ENCODE peak calls at places on chromosomes 13 and 19, in six cellular contexts. One of them, this sample, is unnamed.

GRCh38 chr19:4952945-4953344 is 16.0 kb upstream of the KDM4B start:
- DNase-seq in mesothelial cell of epicardium: no peak
- DNase-seq in cardiac muscle cell: no peak
- DNase-seq in heart right ventricle: no peak
- DNase-seq in ovary: no peak
- DNase-seq in cardiac fibroblast: no peak
- DNase-seq in this sample: no peak

GRCh38 chr13:98766120-98766519 is 13.6 kb upstream of the SLC15A1 start:
- DNase-seq in cardiac fibroblast: no peak
- DNase-seq in mesothelial cell of epicardium: no peak
- DNase-seq in ovary: no peak
- DNase-seq in cardiac muscle cell: no peak
- DNase-seq in heart right ventricle: no peak
- DNase-seq in this sample: no peak

GRCh38 chr13:32426191-32426980 is 1.5 kb downstream of the N4BP2L1 start:
- DNase-seq in heart right ventricle: no peak
- DNase-seq in cardiac muscle cell: no peak
- DNase-seq in ovary: no peak
- DNase-seq in cardiac fibroblast: peak; percentile 34
- DNase-seq in mesothelial cell of epicardium: no peak
- DNase-seq in this sample: no peak

GRCh38 chr19:39297931-39298634 is 1.9 kb downstream of the IFNL1 start:
- DNase-seq in cardiac fibroblast: no peak
- DNase-seq in cardiac muscle cell: no peak
- DNase-seq in ovary: no peak
- DNase-seq in heart right ventricle: peak; percentile 23
- DNase-seq in mesothelial cell of epicardium: no peak
- DNase-seq in this sample: no peak

GRCh38 chr13:40290758-40291157 is 375.7 kb downstream of the FOXO1 start:
- DNase-seq in mesothelial cell of epicardium: no peak
- DNase-seq in heart right ventricle: no peak
- DNase-seq in cardiac muscle cell: no peak
- DNase-seq in cardiac fibroblast: no peak
- DNase-seq in ovary: no peak
- DNase-seq in this sample: no peak

GRCh38 chr19:19034204-19034624 is 811 bp downstream of the ARMC6 start:
- DNase-seq in cardiac fibroblast: peak; percentile 71
- DNase-seq in heart right ventricle: no peak
- DNase-seq in ovary: no peak
- DNase-seq in mesothelial cell of epicardium: peak; percentile 45
- DNase-seq in cardiac muscle cell: peak; percentile 70
- DNase-seq in this sample: no peak

GRCh38 chr13:107867701-107868661 is 347.4 kb downstream of the LIG4 start:
- DNase-seq in heart right ventricle: peak; percentile 6
- DNase-seq in mesothelial cell of epicardium: peak; percentile 61
- DNase-seq in cardiac muscle cell: peak; percentile 70
- DNase-seq in cardiac fibroblast: peak; percentile 29
- DNase-seq in ovary: no peak
- DNase-seq in this sample: no peak

GRCh38 chr19:7533281-7533819 is 2.2 kb upstream of the PNPLA6 start:
- DNase-seq in ovary: peak; percentile 85
- DNase-seq in cardiac muscle cell: no peak
- DNase-seq in cardiac fibroblast: peak; percentile 63
- DNase-seq in mesothelial cell of epicardium: no peak
- DNase-seq in heart right ventricle: peak; percentile 83
- DNase-seq in this sample: peak; percentile 41

GRCh38 chr13:75021151-75021550 is 460.8 kb downstream of the TBC1D4 start:
- DNase-seq in cardiac fibroblast: no peak
- DNase-seq in ovary: no peak
- DNase-seq in cardiac muscle cell: no peak
- DNase-seq in mesothelial cell of epicardium: no peak
- DNase-seq in heart right ventricle: no peak
- DNase-seq in this sample: no peak

GRCh38 chr19:17576758-17577532 is 21.5 kb downstream of the COLGALT1 start:
- DNase-seq in heart right ventricle: peak; percentile 47
- DNase-seq in cardiac muscle cell: peak; percentile 97
- DNase-seq in cardiac fibroblast: peak; percentile 45
- DNase-seq in mesothelial cell of epicardium: no peak
- DNase-seq in ovary: peak; percentile 68
- DNase-seq in this sample: no peak

GRCh38 chr19:5397804-5398692 is 57.2 kb upstream of the ZNRF4 start:
- DNase-seq in cardiac muscle cell: peak; percentile 64
- DNase-seq in heart right ventricle: no peak
- DNase-seq in cardiac fibroblast: no peak
- DNase-seq in ovary: no peak
- DNase-seq in mesothelial cell of epicardium: peak; percentile 40
- DNase-seq in this sample: no peak

GRCh38 chr13:87259479-87260083 is 411.6 kb upstream of the SLITRK5 start:
- DNase-seq in cardiac fibroblast: no peak
- DNase-seq in mesothelial cell of epicardium: no peak
- DNase-seq in cardiac muscle cell: peak; percentile 24
- DNase-seq in ovary: no peak
- DNase-seq in heart right ventricle: no peak
- DNase-seq in this sample: no peak
- TF ChIP-seq CTCF in cardiac fibroblast: no peak
- TF ChIP-seq CTCF in mesothelial cell of epicardium: no peak
- TF ChIP-seq CTCF in cardiac muscle cell: no peak
- TF ChIP-seq CTCF in ovary: no peak
- TF ChIP-seq CTCF in heart right ventricle: peak; percentile 14
- TF ChIP-seq CTCF in this sample: peak; percentile 10

DNA sequence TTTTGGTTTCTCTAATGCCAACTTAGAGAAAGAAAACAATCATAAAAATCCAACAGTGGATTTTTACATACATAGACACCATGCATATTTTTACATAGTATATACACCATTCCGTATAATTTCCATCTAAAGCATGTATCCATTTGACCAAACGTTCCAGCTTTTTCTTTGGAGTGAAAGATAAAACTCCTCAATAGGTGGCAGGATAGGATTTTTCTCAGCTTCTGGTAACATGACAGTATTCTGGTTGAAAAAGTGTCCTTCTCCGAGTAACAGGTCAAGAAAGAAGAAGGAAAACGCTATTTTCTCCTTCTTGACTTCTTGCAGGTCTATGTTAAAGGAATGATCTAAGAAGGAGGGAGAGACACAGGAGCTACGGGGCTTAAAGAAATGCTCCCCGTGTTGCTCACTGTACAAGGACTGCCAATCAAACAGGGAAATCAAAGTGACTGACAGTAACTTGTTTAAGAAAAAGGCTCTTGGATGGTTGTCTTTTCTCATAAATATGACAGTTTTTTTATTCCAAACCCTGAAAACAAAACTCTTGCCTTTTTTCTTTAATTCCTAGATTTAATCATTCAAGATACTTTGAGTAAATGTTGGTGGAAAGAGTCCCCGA is 11.5 kb downstream of the FLT1 start:
- DNase-seq in cardiac fibroblast: no peak
- DNase-seq in ovary: no peak
- DNase-seq in mesothelial cell of epicardium: no peak
- DNase-seq in heart right ventricle: no peak
- DNase-seq in cardiac muscle cell: no peak
- DNase-seq in this sample: no peak
- TF ChIP-seq CTCF in cardiac fibroblast: no peak
- TF ChIP-seq CTCF in ovary: no peak
- TF ChIP-seq CTCF in mesothelial cell of epicardium: no peak
- TF ChIP-seq CTCF in heart right ventricle: no peak
- TF ChIP-seq CTCF in cardiac muscle cell: no peak
- TF ChIP-seq CTCF in this sample: peak; percentile 8

GRCh38 chr19:55447421-55448174 is 4.5 kb upstream of the SHISA7 start:
- DNase-seq in cardiac muscle cell: no peak
- DNase-seq in ovary: no peak
- DNase-seq in cardiac fibroblast: peak; percentile 30
- DNase-seq in mesothelial cell of epicardium: no peak
- DNase-seq in heart right ventricle: no peak
- DNase-seq in this sample: no peak
- TF ChIP-seq CTCF in cardiac muscle cell: no peak
- TF ChIP-seq CTCF in ovary: no peak
- TF ChIP-seq CTCF in cardiac fibroblast: no peak
- TF ChIP-seq CTCF in mesothelial cell of epicardium: no peak
- TF ChIP-seq CTCF in heart right ventricle: no peak
- TF ChIP-seq CTCF in this sample: no peak

DNA sequence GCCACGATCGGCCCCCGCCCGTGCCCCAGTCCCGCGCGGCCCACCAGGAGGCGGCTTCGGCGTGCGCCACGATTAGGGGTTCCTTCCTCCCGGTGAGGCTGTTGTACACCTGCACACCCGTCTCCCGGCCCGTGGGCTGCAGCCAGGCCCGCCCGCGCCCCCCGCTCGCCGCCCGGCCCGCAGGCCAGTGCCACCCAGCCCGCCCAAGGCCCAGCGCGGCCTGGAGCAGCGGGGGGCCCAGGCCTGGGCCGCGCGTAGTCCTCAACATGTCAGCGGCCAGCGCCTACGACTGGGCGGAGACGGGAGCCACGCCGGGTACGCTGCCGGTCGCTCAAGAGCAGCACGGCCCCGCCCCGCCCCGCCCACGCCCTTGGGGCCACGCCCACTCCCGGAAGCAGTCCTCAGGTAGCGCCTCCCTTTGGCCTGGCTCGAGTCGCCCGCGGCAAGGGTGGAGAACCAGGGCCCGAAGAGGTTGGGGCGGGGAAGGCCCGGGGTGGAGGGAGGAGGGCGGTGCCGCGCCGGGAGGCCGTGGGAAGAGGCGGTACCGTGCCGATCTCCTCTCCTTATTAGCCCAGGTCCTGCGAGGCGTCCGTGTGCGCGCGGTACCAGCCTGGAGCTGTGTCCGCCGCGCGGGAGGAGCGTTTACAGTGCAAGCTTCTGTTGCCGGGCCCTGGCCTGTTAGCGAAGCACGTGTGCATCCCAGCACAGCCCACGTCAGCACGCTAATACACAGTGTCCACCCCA is at the start of gene CARS2:
- DNase-seq in ovary: peak; percentile 96
- DNase-seq in cardiac fibroblast: peak; percentile 96
- DNase-seq in mesothelial cell of epicardium: peak; percentile 89
- DNase-seq in cardiac muscle cell: peak; percentile 96
- DNase-seq in heart right ventricle: peak; percentile 97
- DNase-seq in this sample: peak; percentile 90
- TF ChIP-seq CTCF in ovary: peak; percentile 41
- TF ChIP-seq CTCF in cardiac fibroblast: no peak
- TF ChIP-seq CTCF in mesothelial cell of epicardium: no peak
- TF ChIP-seq CTCF in cardiac muscle cell: no peak
- TF ChIP-seq CTCF in heart right ventricle: no peak
- TF ChIP-seq CTCF in this sample: no peak

GRCh38 chr19:1466018-1466460 is 13.0 kb downstream of the C19orf25 start:
- DNase-seq in mesothelial cell of epicardium: no peak
- DNase-seq in ovary: no peak
- DNase-seq in heart right ventricle: peak; percentile 13
- DNase-seq in cardiac muscle cell: no peak
- DNase-seq in cardiac fibroblast: no peak
- DNase-seq in this sample: no peak

GRCh38 chr19:1467512-1468273 is 11.3 kb downstream of the C19orf25 start:
- DNase-seq in heart right ventricle: peak; percentile 14
- DNase-seq in mesothelial cell of epicardium: no peak
- DNase-seq in cardiac muscle cell: no peak
- DNase-seq in cardiac fibroblast: no peak
- DNase-seq in ovary: peak; percentile 43
- DNase-seq in this sample: no peak

GRCh38 chr19:1467228-1467511 is 11.8 kb downstream of the C19orf25 start:
- DNase-seq in cardiac fibroblast: no peak
- DNase-seq in mesothelial cell of epicardium: no peak
- DNase-seq in ovary: no peak
- DNase-seq in heart right ventricle: no peak
- DNase-seq in cardiac muscle cell: no peak
- DNase-seq in this sample: no peak

GRCh38 chr19:1466461-1467227 is 12.4 kb downstream of the C19orf25 start:
- DNase-seq in cardiac fibroblast: no peak
- DNase-seq in mesothelial cell of epicardium: no peak
- DNase-seq in ovary: no peak
- DNase-seq in heart right ventricle: peak; percentile 13
- DNase-seq in cardiac muscle cell: peak; percentile 32
- DNase-seq in this sample: no peak

GRCh38 chr19:1465191-1466016 is 13.6 kb downstream of the C19orf25 start:
- DNase-seq in mesothelial cell of epicardium: peak; percentile 69
- DNase-seq in cardiac muscle cell: peak; percentile 73
- DNase-seq in ovary: peak; percentile 73
- DNase-seq in heart right ventricle: peak; percentile 56
- DNase-seq in cardiac fibroblast: peak; percentile 51
- DNase-seq in this sample: no peak
- TF ChIP-seq CTCF in mesothelial cell of epicardium: peak; percentile 63
- TF ChIP-seq CTCF in cardiac muscle cell: peak; percentile 55
- TF ChIP-seq CTCF in ovary: no peak
- TF ChIP-seq CTCF in heart right ventricle: peak; percentile 43
- TF ChIP-seq CTCF in cardiac fibroblast: peak; percentile 49
- TF ChIP-seq CTCF in this sample: peak; percentile 15

GRCh38 chr19:55468054-55468393 is 3.5 kb upstream of the C19orf85 start:
- DNase-seq in cardiac fibroblast: no peak
- DNase-seq in mesothelial cell of epicardium: no peak
- DNase-seq in heart right ventricle: peak; percentile 6
- DNase-seq in cardiac muscle cell: no peak
- DNase-seq in ovary: no peak
- DNase-seq in this sample: no peak
- TF ChIP-seq CTCF in cardiac fibroblast: no peak
- TF ChIP-seq CTCF in mesothelial cell of epicardium: peak; percentile 68
- TF ChIP-seq CTCF in heart right ventricle: no peak
- TF ChIP-seq CTCF in cardiac muscle cell: no peak
- TF ChIP-seq CTCF in ovary: no peak
- TF ChIP-seq CTCF in this sample: no peak